ENCODE peak calls at places on chromosomes 11 and 22, in four cellular contexts. X, Z, H and C are unnamed samples.
A peak's percentile ranks its signal among the peaks of the same experiment; 100 is the strongest.

GRCh38 chr11:118552341-118552740 is 13.4 kb downstream of the IFT46 start:
- DNase-seq in X (no peak), Z (no peak), H (no peak), C (no peak)

GRCh38 chr22:48507171-48507570 is 1320.5 kb downstream of the BRD1 start:
- DNase-seq in X (no peak), Z (no peak), H (no peak), C (no peak)

GRCh38 chr11:47904048-47904447 is 55.9 kb upstream of the NUP160 start:
- DNase-seq in X (no peak), Z (no peak), H (no peak), C (no peak)

GRCh38 chr22:24807284-24807950 is 1.4 kb downstream of the SGSM1 start:
- DNase-seq in X (no peak), Z (no peak), H (no peak), C (no peak)

GRCh38 chr11:33063326-33063775 is 24.0 kb downstream of the TCP11L1 start:
- DNase-seq in X (no peak), Z (peak; percentile 76), H (no peak), C (no peak)

GRCh38 chr11:110894224-110894623 is 182.0 kb upstream of the ARHGAP20 start:
- DNase-seq in X (no peak), Z (no peak), H (no peak), C (no peak)

GRCh38 chr11:133951484-133952198 is 5.1 kb downstream of the IGSF9B start:
- DNase-seq in X (no peak), Z (no peak), H (no peak), C (peak; percentile 52)

GRCh38 chr11:33988586-33989370 is 62.8 kb upstream of the CAPRIN1 start:
- DNase-seq in X (no peak), Z (no peak), H (no peak), C (no peak)

GRCh38 chr11:12276831-12277475 is 100.4 kb upstream of the PARVA start:
- DNase-seq in X (no peak), Z (no peak), H (no peak), C (no peak)

GRCh38 chr11:86360775-86361395 is 13.8 kb upstream of the CCDC81 start:
- DNase-seq in X (no peak), Z (no peak), H (peak; percentile 6), C (no peak)

GRCh38 chr22:47278655-47279054 is 516.2 kb downstream of the TBC1D22A start:
- DNase-seq in X (no peak), Z (no peak), H (no peak), C (peak; percentile 6)

GRCh38 chr11:2439820-2440219 is 4.5 kb downstream of the TRPM5 start:
- DNase-seq in X (no peak), Z (no peak), H (no peak), C (no peak)

GRCh38 chr11:111845256-111846028 is 25.9 kb downstream of the ALG9 start:
- DNase-seq in X (no peak), Z (no peak), H (no peak), C (no peak)

GRCh38 chr11:111982019-111982464 is 43.2 kb upstream of the DLAT start:
- DNase-seq in X (peak; percentile 67), Z (peak; percentile 5), H (peak; percentile 70), C (peak; percentile 83)

GRCh38 chr11:64096835-64097234 is 61.1 kb downstream of the FLRT1 start:
- DNase-seq in X (no peak), Z (no peak), H (no peak), C (no peak)

GRCh38 chr11:119262668-119263351 is 54.1 kb downstream of the MCAM start:
- DNase-seq in X (peak; percentile 19), Z (peak; percentile 63), H (no peak), C (no peak)

GRCh38 chr11:36292311-36292722 is 3.1 kb upstream of the COMMD9 start:
- DNase-seq in X (peak; percentile 64), Z (peak; percentile 23), H (no peak), C (no peak)

GRCh38 chr11:46446343-46446751 is 54.8 kb upstream of the CHRM4 start:
- DNase-seq in X (no peak), Z (no peak), H (no peak), C (no peak)

GRCh38 chr22:42636506-42636905 is 3.9 kb downstream of the ATP5MGL start:
- DNase-seq in X (no peak), Z (no peak), H (no peak), C (no peak)

DNA sequence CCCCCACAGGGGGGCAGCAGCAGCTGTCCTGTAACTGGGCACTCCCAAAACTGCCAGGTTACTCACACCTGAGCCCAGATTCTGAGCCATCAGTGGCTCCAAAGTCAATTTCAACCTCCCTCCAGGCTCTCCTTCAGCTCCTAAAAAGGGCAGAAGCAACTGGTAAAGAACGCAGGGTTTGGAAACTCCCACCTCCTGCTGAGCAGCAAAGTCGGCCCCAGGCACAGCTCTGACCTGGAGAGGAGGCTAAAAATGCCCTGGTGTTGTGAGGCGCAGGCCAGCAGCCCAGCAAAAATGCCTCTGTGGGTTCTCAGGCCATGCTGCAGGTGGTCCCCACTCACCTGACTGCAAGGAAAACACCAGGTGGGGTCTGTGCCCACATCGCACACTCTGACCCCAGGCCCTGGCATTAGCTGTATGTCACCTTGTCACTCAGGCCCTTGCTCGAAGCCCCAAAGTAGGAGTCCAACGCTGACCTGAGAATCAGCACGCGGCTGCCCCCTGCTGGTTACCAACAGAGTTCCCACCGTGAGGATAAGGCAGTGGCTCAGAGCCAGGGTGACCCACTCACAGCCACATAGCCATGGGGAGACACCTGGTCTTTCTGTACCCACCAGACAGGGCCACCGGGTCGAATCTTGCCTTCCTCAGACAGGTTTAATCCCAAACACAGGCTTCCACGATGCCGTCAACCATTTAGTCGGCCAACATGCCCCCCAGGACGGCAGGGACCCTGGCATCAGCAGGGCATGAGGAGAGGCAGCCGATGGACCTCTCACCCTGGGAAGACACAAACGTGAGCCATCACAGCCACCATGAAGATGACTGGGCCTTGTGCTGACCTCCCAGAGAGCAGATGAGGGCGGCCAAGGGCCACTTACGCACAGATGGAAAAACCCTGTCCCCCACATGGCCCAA is 11.1 kb downstream of the POLR3H start:
- DNase-seq in X (peak; percentile 60), Z (no peak), H (peak; percentile 58), C (peak; percentile 87)
- TF ChIP-seq CREM in X (no peak), Z (no peak), H (no peak), C (no peak)

GRCh38 chr22:29269731-29270474 is 1.8 kb downstream of the EWSR1 start:
- DNase-seq in X (no peak), Z (no peak), H (peak; percentile 39), C (no peak)
- TF ChIP-seq CREM in X (no peak), Z (no peak), H (no peak), C (no peak)

GRCh38 chr11:117052196-117053149 is 45.8 kb downstream of the SIK3 start:
- DNase-seq in X (no peak), Z (no peak), H (no peak), C (no peak)
- TF ChIP-seq CREM in X (no peak), Z (no peak), H (no peak), C (no peak)

DNA sequence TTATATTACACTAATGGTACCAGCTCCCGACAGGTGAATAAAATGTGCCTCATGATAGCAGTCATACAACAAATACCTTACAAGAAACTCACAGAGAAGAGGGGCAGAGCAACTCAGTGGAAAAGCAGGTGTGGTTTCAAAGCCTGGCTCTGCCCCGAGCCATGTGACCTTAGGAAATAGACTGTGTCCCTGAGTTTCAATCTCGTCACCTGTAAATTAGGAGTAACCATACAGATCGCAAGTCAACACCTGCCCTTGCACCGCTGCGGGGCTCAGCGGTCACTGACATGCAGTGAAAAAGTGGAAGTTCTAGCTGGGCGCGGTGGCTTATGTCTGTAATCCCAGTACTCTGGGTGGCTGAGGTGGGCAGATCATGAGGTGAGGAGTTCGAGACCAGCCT is 11.9 kb upstream of the MRTFA start:
- DNase-seq in X (no peak), Z (no peak), H (no peak), C (no peak)
- TF ChIP-seq CREM in X (no peak), Z (no peak), H (no peak), C (no peak)